ENCODE peak calls at places on chromosomes 7 and 10, in four cellular contexts. K is HepG2, G is K562, W is SK-N-SH. A is an unnamed sample.

GRCh38 chr10:43117777-43118583 is 20.3 kb upstream of the CSGALNACT2 start:
- DNase-seq in W (no peak), K (no peak), G (no peak), A (no peak)

GRCh38 chr7:154484406-154484805 is 432.2 kb downstream of the DPP6 start:
- DNase-seq in W (peak), K (no peak), G (no peak), A (no peak)

GRCh38 chr7:150823010-150823409 is 22.4 kb downstream of the TMEM176A start:
- DNase-seq in G (no peak), K (no peak), W (no peak), A (no peak)

GRCh38 chr7:131865911-131866310 is 309.5 kb upstream of the PODXL start:
- DNase-seq in G (no peak), W (no peak), K (no peak), A (no peak)

GRCh38 chr7:158646766-158647474 is 57.7 kb downstream of the NCAPG2 start:
- DNase-seq in W (peak), G (no peak), K (peak), A (peak)

GRCh38 chr7:19020062-19020461 is 97.4 kb downstream of the TWIST1 start:
- DNase-seq in K (no peak), W (no peak), G (no peak), A (no peak)

GRCh38 chr10:30353851-30354250 is 4.8 kb upstream of the MTPAP start:
- DNase-seq in W (no peak), G (no peak), K (no peak), A (no peak)

GRCh38 chr10:32227802-32228201 is 119.2 kb downstream of the EPC1 start:
- DNase-seq in G (no peak), K (no peak), W (no peak), A (no peak)

GRCh38 chr7:102227371-102227770 is 59.3 kb upstream of the SH2B2 start:
- DNase-seq in K (no peak), G (no peak), W (no peak), A (no peak)

GRCh38 chr10:2893446-2893845 is 173.9 kb upstream of the PFKP start:
- DNase-seq in K (no peak), G (no peak), W (no peak), A (no peak)

GRCh38 chr10:35422236-35422635 is 85.9 kb downstream of the CCNY start:
- DNase-seq in W (no peak), G (no peak), K (peak), A (no peak)

GRCh38 chr10:4283841-4284610 is 499.0 kb upstream of the KLF6 start:
- DNase-seq in G (no peak), W (no peak), K (no peak), A (no peak)

GRCh38 chr10:127937069-127937468 is 30.2 kb downstream of the PTPRE start:
- DNase-seq in G (no peak), W (no peak), K (no peak), A (no peak)

GRCh38 chr7:50676754-50677153 is 105.9 kb downstream of the GRB10 start:
- DNase-seq in W (no peak), G (no peak), K (no peak), A (no peak)

DNA sequence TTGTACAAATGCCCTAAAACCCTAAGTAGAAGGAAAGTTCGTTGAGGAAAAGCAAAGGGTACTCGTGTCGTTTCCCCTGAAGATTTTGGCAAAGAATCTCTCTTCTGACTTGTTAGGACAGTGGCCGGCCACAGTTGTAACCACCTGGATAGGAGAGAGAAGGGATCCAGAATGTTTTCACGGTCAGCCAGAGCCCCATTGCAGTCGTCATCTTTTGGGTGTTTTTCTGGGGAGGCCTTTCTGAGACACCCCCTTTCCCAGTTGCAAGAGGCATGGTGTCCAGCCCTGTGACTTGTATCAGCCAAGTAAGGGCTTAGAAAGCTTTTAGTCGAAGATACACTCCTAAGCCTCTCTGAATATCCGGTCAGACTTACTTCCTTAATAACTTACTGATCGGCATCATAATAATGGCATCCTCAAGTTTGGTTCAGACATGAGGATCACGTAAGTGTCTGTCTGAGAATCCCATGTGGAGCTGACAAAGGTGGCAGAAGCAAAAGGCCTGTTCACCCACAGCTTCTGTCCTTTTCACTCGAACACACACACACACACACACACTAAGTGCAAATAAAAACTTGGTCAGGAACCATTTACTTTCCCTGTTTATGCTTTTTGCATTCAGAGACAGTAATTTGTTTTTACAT is 435.7 kb upstream of the GALNT17 start:
- DNase-seq in G (no peak), W (peak), K (no peak), A (no peak)
- TF ChIP-seq MAX in G (no peak), W (peak), K (no peak), A (no peak)

GRCh38 chr7:123792547-123792946 is 43.7 kb upstream of the WASL start:
- DNase-seq in W (no peak), K (no peak), G (no peak), A (no peak)
- TF ChIP-seq FOXJ3 in W (no peak), K (no peak), G (no peak), A (no peak)

DNA sequence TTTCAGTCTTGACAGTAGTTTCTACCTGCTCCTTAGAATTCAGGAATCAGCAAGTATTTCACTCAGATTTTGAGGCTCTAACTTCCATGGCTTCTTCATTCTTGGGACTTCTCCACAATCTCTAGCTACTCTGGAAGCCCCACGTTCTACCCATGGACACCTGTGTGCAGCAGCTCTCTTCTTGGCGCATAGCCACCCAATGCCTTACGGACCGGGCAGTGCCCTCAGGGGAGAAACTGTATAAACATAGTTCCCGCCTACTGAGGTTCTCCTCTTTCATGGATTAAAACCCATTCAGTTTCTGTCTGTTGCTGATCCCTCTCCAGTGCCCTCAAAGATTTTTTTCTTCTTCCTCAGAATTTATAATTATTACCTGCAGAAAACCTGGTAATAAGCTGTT is 177.1 kb downstream of the SORCS1 start:
- DNase-seq in W (no peak), K (no peak), G (no peak), A (no peak)
- TF ChIP-seq MAX in W (no peak), K (no peak), G (no peak), A (no peak)

GRCh38 chr10:124079864-124080263 is 13.5 kb downstream of the CHST15 start:
- DNase-seq in K (no peak), G (no peak), W (no peak), A (no peak)
- TF ChIP-seq FOXJ3 in K (no peak), G (no peak), W (no peak), A (no peak)

DNA sequence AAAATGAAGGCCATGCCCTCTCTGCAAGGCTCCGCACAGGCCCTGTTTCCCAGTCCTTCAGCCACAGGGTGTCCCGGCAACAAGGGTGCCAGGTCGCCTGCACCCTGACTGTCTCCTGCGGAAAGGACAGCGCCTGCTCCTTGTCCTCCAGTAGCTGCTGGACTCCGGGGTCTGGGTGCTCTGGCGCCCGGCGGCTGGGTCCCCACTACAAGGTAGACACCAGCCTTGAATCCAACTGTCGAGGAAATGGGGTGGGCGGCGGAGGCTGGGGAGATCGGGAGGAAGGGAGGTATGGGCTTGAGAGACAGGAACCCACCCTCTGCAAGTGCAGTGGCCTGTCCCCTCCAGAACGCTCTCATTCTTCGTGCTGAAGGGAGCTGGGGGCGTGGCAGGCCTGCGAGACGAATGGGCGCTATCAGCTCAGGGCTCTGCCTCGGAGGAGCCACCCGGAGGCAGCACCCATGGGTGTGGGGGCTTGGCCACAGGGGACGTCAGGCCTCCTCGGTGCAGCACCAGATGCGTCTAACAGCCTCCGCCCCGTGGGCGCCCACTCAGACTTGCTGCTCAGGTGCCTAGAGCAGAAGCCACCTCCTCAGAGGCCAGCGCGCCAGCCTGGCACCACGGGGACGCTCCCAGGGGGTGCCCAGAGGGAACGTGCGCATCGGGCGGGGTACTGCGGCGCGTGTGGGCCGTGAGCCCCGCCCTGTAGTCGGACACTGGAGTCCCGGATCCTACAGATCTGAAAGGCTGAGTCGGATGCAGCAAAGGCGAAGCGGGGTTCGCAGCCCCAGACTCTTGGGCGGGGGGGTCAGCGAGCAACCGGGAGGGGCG is 15.6 kb downstream of the ADAM8 start:
- DNase-seq in K (no peak), W (peak), G (peak), A (no peak)
- TF ChIP-seq MAX in K (peak), W (no peak), G (no peak), A (peak)

DNA sequence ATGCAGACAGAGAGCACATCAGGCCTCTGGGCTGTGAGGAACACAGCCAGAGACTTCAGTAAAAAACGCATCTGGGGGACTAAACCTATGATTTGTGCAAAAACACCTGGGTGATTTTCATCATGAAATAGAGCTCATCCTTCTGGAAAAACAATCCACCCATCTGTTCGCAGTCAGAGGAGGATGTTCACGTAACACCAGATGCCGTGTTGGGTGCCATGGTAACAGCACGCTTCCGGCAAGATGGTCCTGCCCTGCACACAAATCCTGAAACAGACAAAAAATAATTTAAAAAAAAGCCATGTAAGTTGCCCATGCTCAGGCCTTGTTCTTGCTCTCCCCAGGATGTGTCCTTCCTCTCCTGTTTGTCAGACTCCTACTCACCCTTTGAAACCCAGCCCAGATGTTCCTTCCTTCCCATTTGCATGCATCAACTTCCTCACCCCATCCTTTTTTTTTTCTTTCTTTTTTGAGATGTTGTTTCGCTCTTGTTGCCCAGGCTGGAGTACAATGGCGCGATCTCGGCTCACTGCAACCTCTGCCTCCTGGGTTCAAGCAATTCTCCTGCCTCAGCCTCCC is 28.3 kb upstream of the GNA12 start:
- DNase-seq in K (no peak), G (no peak), W (peak), A (no peak)
- TF ChIP-seq FOXJ3 in K (no peak), G (no peak), W (no peak), A (no peak)